ENCODE peak calls at places on chromosomes 5 and 9, in six cellular contexts. One of them, this sample, is unnamed.
A peak's percentile ranks its signal among the peaks of the same experiment; 100 is the strongest.

GRCh38 chr5:10467281-10468198 is 25.9 kb downstream of the ROPN1L start:
- DNase-seq in NAMALWA: no peak
- DNase-seq in NCI-H1048: no peak
- DNase-seq in kidney epithelial cell: peak; percentile 62
- DNase-seq in cardiac fibroblast: peak; percentile 55
- DNase-seq in stimulated activated CD8-positive, alpha-beta memory T cell treated with anti-CD3 and anti-CD28 coated beads, Interleukin-7, amount 100 ng/mL, for 48 hours: no peak
- DNase-seq in this sample: no peak

GRCh38 chr5:122222580-122222979 is 89.5 kb upstream of the SNCAIP start:
- DNase-seq in stimulated activated CD8-positive, alpha-beta memory T cell treated with anti-CD3 and anti-CD28 coated beads, Interleukin-7, amount 100 ng/mL, for 48 hours: no peak
- DNase-seq in NCI-H1048: no peak
- DNase-seq in NAMALWA: no peak
- DNase-seq in cardiac fibroblast: no peak
- DNase-seq in kidney epithelial cell: no peak
- DNase-seq in this sample: no peak

GRCh38 chr5:67989457-67989856 is 226.1 kb upstream of the PIK3R1 start:
- DNase-seq in stimulated activated CD8-positive, alpha-beta memory T cell treated with anti-CD3 and anti-CD28 coated beads, Interleukin-7, amount 100 ng/mL, for 48 hours: no peak
- DNase-seq in NAMALWA: no peak
- DNase-seq in NCI-H1048: no peak
- DNase-seq in kidney epithelial cell: no peak
- DNase-seq in cardiac fibroblast: peak; percentile 76
- DNase-seq in this sample: no peak

GRCh38 chr9:29439961-29440360 is 1866.7 kb upstream of the C9orf72 start:
- DNase-seq in cardiac fibroblast: no peak
- DNase-seq in stimulated activated CD8-positive, alpha-beta memory T cell treated with anti-CD3 and anti-CD28 coated beads, Interleukin-7, amount 100 ng/mL, for 48 hours: no peak
- DNase-seq in NAMALWA: no peak
- DNase-seq in kidney epithelial cell: peak; percentile 16
- DNase-seq in NCI-H1048: no peak
- DNase-seq in this sample: no peak

GRCh38 chr9:14358523-14358922 is 44.6 kb upstream of the NFIB start:
- DNase-seq in NCI-H1048: no peak
- DNase-seq in cardiac fibroblast: no peak
- DNase-seq in stimulated activated CD8-positive, alpha-beta memory T cell treated with anti-CD3 and anti-CD28 coated beads, Interleukin-7, amount 100 ng/mL, for 48 hours: no peak
- DNase-seq in NAMALWA: no peak
- DNase-seq in kidney epithelial cell: no peak
- DNase-seq in this sample: no peak

GRCh38 chr9:88531920-88532319 is 3.1 kb upstream of the NXNL2 start:
- DNase-seq in cardiac fibroblast: no peak
- DNase-seq in NCI-H1048: no peak
- DNase-seq in kidney epithelial cell: no peak
- DNase-seq in NAMALWA: no peak
- DNase-seq in stimulated activated CD8-positive, alpha-beta memory T cell treated with anti-CD3 and anti-CD28 coated beads, Interleukin-7, amount 100 ng/mL, for 48 hours: no peak
- DNase-seq in this sample: no peak

GRCh38 chr9:113186241-113186755 is 34.8 kb downstream of the FKBP15 start:
- DNase-seq in cardiac fibroblast: no peak
- DNase-seq in stimulated activated CD8-positive, alpha-beta memory T cell treated with anti-CD3 and anti-CD28 coated beads, Interleukin-7, amount 100 ng/mL, for 48 hours: no peak
- DNase-seq in NAMALWA: no peak
- DNase-seq in NCI-H1048: no peak
- DNase-seq in kidney epithelial cell: no peak
- DNase-seq in this sample: no peak

GRCh38 chr9:126703330-126704156 is 89.8 kb downstream of the LMX1B start:
- DNase-seq in NCI-H1048: no peak
- DNase-seq in NAMALWA: no peak
- DNase-seq in cardiac fibroblast: no peak
- DNase-seq in kidney epithelial cell: no peak
- DNase-seq in stimulated activated CD8-positive, alpha-beta memory T cell treated with anti-CD3 and anti-CD28 coated beads, Interleukin-7, amount 100 ng/mL, for 48 hours: no peak
- DNase-seq in this sample: no peak

GRCh38 chr9:37037744-37038640 is 3.9 kb upstream of the PAX5 start:
- DNase-seq in NCI-H1048: no peak
- DNase-seq in stimulated activated CD8-positive, alpha-beta memory T cell treated with anti-CD3 and anti-CD28 coated beads, Interleukin-7, amount 100 ng/mL, for 48 hours: no peak
- DNase-seq in NAMALWA: no peak
- DNase-seq in cardiac fibroblast: no peak
- DNase-seq in kidney epithelial cell: no peak
- DNase-seq in this sample: no peak

GRCh38 chr9:74960548-74960947 is 7.8 kb upstream of the C9orf40 start:
- DNase-seq in stimulated activated CD8-positive, alpha-beta memory T cell treated with anti-CD3 and anti-CD28 coated beads, Interleukin-7, amount 100 ng/mL, for 48 hours: no peak
- DNase-seq in kidney epithelial cell: peak; percentile 56
- DNase-seq in NAMALWA: no peak
- DNase-seq in cardiac fibroblast: peak; percentile 41
- DNase-seq in NCI-H1048: no peak
- DNase-seq in this sample: no peak

GRCh38 chr5:53983568-53984465 is 326.6 kb downstream of the ARL15 start:
- DNase-seq in stimulated activated CD8-positive, alpha-beta memory T cell treated with anti-CD3 and anti-CD28 coated beads, Interleukin-7, amount 100 ng/mL, for 48 hours: no peak
- DNase-seq in NCI-H1048: no peak
- DNase-seq in kidney epithelial cell: no peak
- DNase-seq in cardiac fibroblast: peak; percentile 26
- DNase-seq in NAMALWA: no peak
- DNase-seq in this sample: no peak